ENCODE peak calls at places on chromosomes 6 and 20, in nine cellular contexts. K, V, Z, X, A, J, Y, E and D are unnamed samples.

GRCh38 chr6:158358450-158359077 is 46.3 kb downstream of the TULP4 start:
- DNase-seq in J (no peak), E (no peak), Z (no peak), A (no peak), X (no peak), K (no peak), V (no peak), Y (no peak), D (no peak)

GRCh38 chr20:47854687-47855212 is 69.5 kb upstream of the SULF2 start:
- DNase-seq in A (peak; percentile 43), E (peak; percentile 71), K (peak; percentile 47), J (no peak), X (peak; percentile 55), Z (no peak), Y (peak; percentile 40), V (no peak), D (no peak)

GRCh38 chr20:34468956-34469355 is 47.3 kb upstream of the DYNLRB1 start:
- DNase-seq in E (no peak), A (no peak), K (no peak), Y (no peak), V (no peak), X (no peak), J (no peak), Z (no peak), D (no peak)

GRCh38 chr6:89702349-89702748 is 63.8 kb upstream of the LYRM2 start:
- DNase-seq in A (no peak), Z (no peak), Y (no peak), E (no peak), X (no peak), J (no peak), V (no peak), K (no peak), D (no peak)

GRCh38 chr6:143267740-143268139 is 182.8 kb downstream of the ADAT2 start:
- DNase-seq in Y (no peak), J (no peak), A (no peak), V (no peak), K (no peak), X (no peak), E (no peak), Z (no peak), D (no peak)

GRCh38 chr6:169230322-169230665 is 23.4 kb downstream of the THBS2 start:
- DNase-seq in X (no peak), A (no peak), Z (no peak), E (no peak), J (no peak), Y (no peak), K (no peak), V (no peak), D (no peak)

GRCh38 chr6:40950986-40951730 is 87.9 kb downstream of the UNC5CL start:
- DNase-seq in J (no peak), V (no peak), A (peak; percentile 74), E (no peak), X (no peak), K (no peak), Z (peak; percentile 54), Y (peak; percentile 61), D (no peak)

GRCh38 chr6:15400572-15401004 is 154.7 kb downstream of the JARID2 start:
- DNase-seq in J (no peak), Y (peak; percentile 32), V (no peak), Z (no peak), A (peak; percentile 29), X (peak; percentile 15), E (peak; percentile 71), K (peak; percentile 73), D (peak; percentile 15)

GRCh38 chr20:4130404-4131189 is 115.2 kb upstream of the RNF24 start:
- DNase-seq in E (peak; percentile 90), Y (peak; percentile 64), Z (no peak), J (no peak), A (peak; percentile 74), V (no peak), X (peak; percentile 69), K (no peak), D (no peak)

GRCh38 chr6:25010917-25011625 is 75.3 kb upstream of the RIPOR2 start:
- DNase-seq in E (no peak), K (no peak), X (no peak), A (peak; percentile 55), Z (no peak), V (no peak), Y (peak; percentile 63), J (no peak), D (no peak)

GRCh38 chr20:52047811-52048302 is 143.7 kb downstream of the ZFP64 start:
- DNase-seq in V (no peak), A (no peak), Y (peak; percentile 87), K (no peak), E (peak; percentile 9), Z (no peak), X (no peak), J (no peak), D (no peak)

GRCh38 chr6:125790403-125791150 is at the start of gene NCOA7:
- DNase-seq in X (peak; percentile 50), K (peak; percentile 83), Y (peak; percentile 70), V (peak; percentile 38), A (peak; percentile 68), J (peak; percentile 74), Z (no peak), E (peak; percentile 85), D (peak; percentile 56)

GRCh38 chr6:19028201-19028600 is 641.1 kb downstream of the RNF144B start:
- DNase-seq in E (no peak), Z (no peak), J (no peak), X (no peak), Y (no peak), A (no peak), K (no peak), V (no peak), D (no peak)

GRCh38 chr6:19024737-19025136 is 637.6 kb downstream of the RNF144B start:
- DNase-seq in X (peak; percentile 0), Z (no peak), J (no peak), K (peak; percentile 26), Y (peak; percentile 31), E (peak; percentile 45), A (peak; percentile 15), V (no peak), D (no peak)
- TF ChIP-seq CTCF in X (peak; percentile 48), Z (peak; percentile 36), J (no peak), K (peak; percentile 53), Y (peak; percentile 67), E (peak; percentile 65), A (peak; percentile 64), V (no peak), D (peak; percentile 55)

GRCh38 chr6:166515072-166515810 is 71.2 kb downstream of the RAMACL start:
- DNase-seq in Z (peak; percentile 25), E (peak; percentile 88), V (no peak), A (peak; percentile 79), Y (peak; percentile 84), X (peak; percentile 48), K (peak; percentile 57), J (peak; percentile 33), D (no peak)
- TF ChIP-seq CTCF in Z (peak; percentile 63), E (peak; percentile 38), V (no peak), A (peak; percentile 60), Y (peak; percentile 59), X (no peak), K (no peak), J (no peak), D (no peak)

GRCh38 chr6:69427882-69428281 is 368.9 kb downstream of the LMBRD1 start:
- DNase-seq in X (no peak), V (no peak), A (no peak), K (no peak), Y (no peak), Z (no peak), E (no peak), J (no peak), D (no peak)
- TF ChIP-seq CTCF in X (no peak), V (no peak), A (no peak), K (no peak), Y (no peak), Z (no peak), E (no peak), J (no peak), D (no peak)

DNA sequence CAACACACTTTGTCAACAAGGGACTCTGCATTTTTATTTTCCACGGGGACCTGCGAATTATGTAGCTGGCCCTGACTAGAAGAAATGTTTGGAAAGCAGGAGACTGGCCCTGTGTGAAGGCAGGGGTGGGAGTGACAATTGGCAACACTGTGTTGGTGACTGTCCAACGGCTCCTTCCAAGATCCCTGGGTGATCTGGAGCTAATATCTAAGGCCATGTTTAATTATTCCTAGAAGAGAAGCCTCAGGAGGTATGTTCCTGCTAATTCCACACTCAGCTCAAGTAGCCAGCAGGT is 13.7 kb downstream of the SLC22A23 start:
- DNase-seq in J (no peak), V (no peak), Z (no peak), Y (no peak), E (no peak), A (no peak), K (no peak), X (no peak), D (no peak)
- TF ChIP-seq CTCF in J (no peak), V (no peak), Z (no peak), Y (no peak), E (no peak), A (no peak), K (no peak), X (no peak), D (no peak)

GRCh38 chr20:36237477-36237876 is 1.2 kb downstream of the AAR2 start:
- DNase-seq in K (no peak), X (no peak), V (no peak), A (no peak), Z (no peak), Y (no peak), J (no peak), E (no peak), D (no peak)

GRCh38 chr20:36238153-36238552 is 1.9 kb downstream of the AAR2 start:
- DNase-seq in A (no peak), X (no peak), Y (no peak), Z (no peak), K (no peak), E (no peak), J (no peak), V (no peak), D (no peak)

GRCh38 chr20:36236786-36237121 is 476 bp downstream of the AAR2 start:
- DNase-seq in K (no peak), A (no peak), Y (no peak), J (no peak), X (no peak), V (no peak), E (no peak), Z (no peak), D (no peak)

GRCh38 chr20:36234771-36235320 is 1.4 kb upstream of the AAR2 start:
- DNase-seq in X (no peak), V (no peak), K (no peak), E (no peak), J (no peak), Y (no peak), Z (no peak), A (no peak), D (no peak)

GRCh38 chr20:36235892-36236785 is at the start of gene AAR2:
- DNase-seq in E (peak; percentile 88), A (peak; percentile 76), Y (peak; percentile 77), Z (peak; percentile 15), V (no peak), X (peak; percentile 59), J (peak; percentile 67), K (peak; percentile 84), D (peak; percentile 50)
- TF ChIP-seq CTCF in E (no peak), A (no peak), Y (no peak), Z (no peak), V (no peak), X (no peak), J (no peak), K (no peak), D (no peak)